ENCODE peak calls at places on chromosomes 13 and 19, in nine cellular contexts. L is A549, T is IMR-90, A is bronchial epithelial cell, X is HepG2, Y is Peyer's patch, V is hepatocyte, H is cardiac muscle cell, W is tibial nerve. J is an unnamed sample.
A peak's percentile ranks its signal among the peaks of the same experiment; 100 is the strongest.

GRCh38 chr13:20428666-20429644 is 96.7 kb downstream of the CRYL1 start:
- DNase-seq in L (no peak), T (peak; percentile 61), A (peak; percentile 88), X (no peak), Y (no peak), V (no peak), H (no peak), W (no peak), J (no peak)

GRCh38 chr19:46951236-46951986 is 68.2 kb upstream of the NPAS1 start:
- DNase-seq in L (peak; percentile 92), T (peak; percentile 45), A (peak; percentile 97), X (peak; percentile 75), Y (peak; percentile 89), V (peak; percentile 84), H (no peak), W (no peak), J (no peak)

GRCh38 chr19:45235485-45235884 is 9.7 kb downstream of the EXOC3L2 start:
- DNase-seq in L (no peak), T (no peak), A (no peak), X (no peak), Y (no peak), V (no peak), H (no peak), W (no peak), J (no peak)

GRCh38 chr13:30346159-30346788 is 38.9 kb upstream of the KATNAL1 start:
- DNase-seq in L (no peak), T (no peak), A (no peak), X (no peak), Y (no peak), V (no peak), H (no peak), W (no peak), J (no peak)

GRCh38 chr13:84296386-84296785 is 414.1 kb upstream of the SLITRK1 start:
- DNase-seq in L (no peak), T (no peak), A (no peak), X (no peak), Y (no peak), V (peak; percentile 42), H (peak; percentile 1), W (no peak), J (no peak)

GRCh38 chr19:49499030-49499670 is 2.9 kb downstream of the RPS11 start:
- DNase-seq in L (no peak), T (no peak), A (no peak), X (no peak), Y (no peak), V (no peak), H (no peak), W (no peak), J (no peak)

GRCh38 chr19:7078007-7078406 is 8.5 kb downstream of the ZNF557 start:
- DNase-seq in L (peak; percentile 33), T (no peak), A (no peak), X (no peak), Y (no peak), V (no peak), H (no peak), W (no peak), J (no peak)

GRCh38 chr19:29201849-29202248 is 11.1 kb downstream of the UQCRFS1 start:
- DNase-seq in L (peak; percentile 24), T (no peak), A (no peak), X (no peak), Y (no peak), V (no peak), H (no peak), W (no peak), J (no peak)

GRCh38 chr19:55336101-55336500 is 3.6 kb upstream of the KMT5C start:
- DNase-seq in L (no peak), T (no peak), A (peak; percentile 95), X (no peak), Y (no peak), V (no peak), H (no peak), W (no peak), J (no peak)

GRCh38 chr13:23654111-23655110 is 84.2 kb downstream of the TNFRSF19 start:
- DNase-seq in L (no peak), T (peak; percentile 80), A (peak; percentile 87), X (peak; percentile 88), Y (no peak), V (no peak), H (no peak), W (no peak), J (peak; percentile 57)

GRCh38 chr19:29418106-29418684 is 107.6 kb upstream of the VSTM2B start:
- DNase-seq in L (no peak), T (no peak), A (no peak), X (no peak), Y (no peak), V (no peak), H (no peak), W (no peak), J (no peak)

GRCh38 chr19:47493378-47494210 is 9.6 kb upstream of the KPTN start:
- DNase-seq in L (no peak), T (no peak), A (no peak), X (no peak), Y (no peak), V (no peak), H (no peak), W (no peak), J (no peak)

GRCh38 chr13:28045861-28046260 is 54.5 kb downstream of the FLT3 start:
- DNase-seq in L (no peak), T (no peak), A (no peak), X (no peak), Y (no peak), V (no peak), H (no peak), W (no peak), J (no peak)

GRCh38 chr19:27635401-27635800 is 1577.5 kb downstream of the UQCRFS1 start:
- DNase-seq in L (no peak), T (no peak), A (no peak), X (no peak), Y (no peak), V (no peak), H (no peak), W (no peak), J (no peak)

GRCh38 chr19:45901432-45901903 is 945 bp downstream of the MYPOP start:
- DNase-seq in L (no peak), T (peak; percentile 42), A (no peak), X (no peak), Y (no peak), V (peak; percentile 76), H (peak; percentile 29), W (no peak), J (peak; percentile 59)

GRCh38 chr19:51356159-51356801 is 9.9 kb downstream of the ETFB start:
- DNase-seq in L (no peak), T (no peak), A (no peak), X (peak; percentile 80), Y (no peak), V (no peak), H (no peak), W (no peak), J (no peak)

GRCh38 chr19:1873524-1874473 is 10.4 kb upstream of the KLF16 start:
- DNase-seq in L (no peak), T (no peak), A (no peak), X (no peak), Y (no peak), V (no peak), H (no peak), W (no peak), J (no peak)
- H3K4me3 ChIP-seq in L (peak overlapping the region; percentile 88), T (no peak overlapping the region), A (no peak overlapping the region), X (peak overlapping the region; percentile 94), Y (no peak overlapping the region), V (no peak overlapping the region), H (no peak overlapping the region), W (no peak overlapping the region), J (peak overlapping the region; percentile 94)

GRCh38 chr19:18776288-18776594 is 14.9 kb downstream of the COMP start:
- DNase-seq in L (no peak), T (peak; percentile 72), A (peak; percentile 37), X (no peak), Y (no peak), V (no peak), H (no peak), W (no peak), J (peak; percentile 25)
- TF ChIP-seq CTCF in L (peak; percentile 17), T (peak; percentile 65), A (peak; percentile 8), X (peak; percentile 48), Y (no peak), V (peak; percentile 27), H (peak; percentile 49), W (no peak), J (peak; percentile 33)

GRCh38 chr19:40367577-40368434 is 19.3 kb downstream of the PLD3 start:
- DNase-seq in L (no peak), T (no peak), A (no peak), X (no peak), Y (no peak), V (no peak), H (peak; percentile 20), W (no peak), J (no peak)

GRCh38 chr19:40365613-40366401 is 17.3 kb downstream of the PLD3 start:
- DNase-seq in L (peak; percentile 70), T (peak; percentile 71), A (peak; percentile 49), X (no peak), Y (peak; percentile 72), V (peak; percentile 93), H (peak; percentile 89), W (peak; percentile 44), J (peak; percentile 77)

GRCh38 chr19:40365010-40365409 is 16.5 kb downstream of the PLD3 start:
- DNase-seq in L (no peak), T (no peak), A (no peak), X (no peak), Y (no peak), V (no peak), H (no peak), W (no peak), J (no peak)

GRCh38 chr19:40369797-40370196 is 20.2 kb downstream of the HIPK4 start:
- DNase-seq in L (no peak), T (no peak), A (no peak), X (no peak), Y (no peak), V (no peak), H (no peak), W (no peak), J (no peak)

GRCh38 chr19:40366697-40367561 is 18.4 kb downstream of the PLD3 start:
- DNase-seq in L (peak; percentile 71), T (peak; percentile 24), A (no peak), X (no peak), Y (no peak), V (peak; percentile 74), H (peak; percentile 88), W (no peak), J (peak; percentile 26)
- H3K4me3 ChIP-seq in L (no peak overlapping the region), T (no peak overlapping the region), A (no peak overlapping the region), X (no peak overlapping the region), Y (no peak overlapping the region), V (peak overlapping the region; percentile 29), H (peak overlapping the region; percentile 41), W (no peak overlapping the region), J (peak overlapping the region; percentile 63)

DNA sequence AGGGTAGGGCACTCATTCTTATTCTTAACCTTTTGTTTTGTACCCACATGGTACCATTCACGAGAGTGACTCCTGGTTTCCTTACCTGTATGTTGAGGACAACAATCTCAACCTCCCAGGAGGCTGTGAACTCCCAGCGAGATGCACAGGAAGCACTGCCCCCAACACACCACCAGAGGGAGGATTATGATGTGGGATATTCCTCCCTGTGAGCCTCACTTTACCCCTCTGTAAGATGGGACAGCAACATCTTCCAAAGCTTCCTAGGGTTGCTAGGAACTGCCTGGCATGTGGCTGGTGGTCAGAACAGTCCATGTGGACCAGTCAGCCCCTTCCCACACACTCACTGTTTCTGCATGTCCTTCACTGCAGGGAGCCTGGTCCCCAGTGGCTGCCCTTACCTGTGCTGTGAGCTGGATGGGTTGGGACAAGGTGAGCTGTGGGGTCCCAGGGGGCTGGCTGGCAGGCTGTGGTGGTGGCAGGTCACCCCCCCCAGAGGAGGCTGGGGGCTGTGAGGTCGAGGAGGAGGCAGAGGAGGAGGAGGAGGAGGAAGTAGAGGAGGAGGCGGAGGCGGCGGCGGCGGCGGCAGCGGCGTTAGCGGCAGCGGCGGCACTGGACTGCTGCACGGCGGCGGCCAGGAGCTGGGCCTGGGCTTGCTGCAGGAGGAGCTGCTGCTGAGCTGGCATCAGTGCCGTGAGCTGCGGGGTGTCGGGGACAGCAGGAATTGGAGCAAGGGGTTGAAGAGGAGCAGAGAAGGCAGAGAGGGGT is 15.8 kb downstream of the POU2F2 start:
- DNase-seq in L (no peak), T (no peak), A (no peak), X (no peak), Y (no peak), V (no peak), H (no peak), W (no peak), J (no peak)
- TF ChIP-seq CTCF in L (no peak), T (no peak), A (no peak), X (no peak), Y (no peak), V (no peak), H (no peak), W (no peak), J (no peak)

J was measured in fibroblast of pulmonary artery.